ENCODE peak calls at places on chromosomes 16 and 17, in nine cellular contexts. Q, C, B, N, J, H, W, D and L are unnamed samples.

GRCh38 chr16:50102046-50102756 is 36.4 kb downstream of the HEATR3 start:
- DNase-seq in H (no peak), C (peak), J (no peak), Q (no peak), N (peak), W (no peak), B (no peak), D (peak), L (peak)

GRCh38 chr16:30805056-30805369 is 18.0 kb upstream of the ZNF629 start:
- DNase-seq in B (no peak), H (no peak), Q (no peak), C (no peak), W (peak), J (no peak), D (no peak), N (no peak), L (no peak)

GRCh38 chr17:82370471-82371332 is 863 bp upstream of the UTS2R start:
- DNase-seq in W (no peak), J (no peak), C (no peak), N (peak), D (no peak), B (no peak), H (no peak), Q (no peak), L (peak)

GRCh38 chr16:27174798-27175197 is 28.5 kb upstream of the KDM8 start:
- DNase-seq in C (no peak), H (no peak), D (peak), B (no peak), W (no peak), J (no peak), Q (no peak), N (peak), L (no peak)

GRCh38 chr17:36485027-36485426 is 1.5 kb upstream of the ZNHIT3 start:
- DNase-seq in H (no peak), N (no peak), W (no peak), C (no peak), B (no peak), Q (no peak), D (no peak), J (no peak), L (no peak)

GRCh38 chr17:30808785-30809286 is 15.7 kb downstream of the CRLF3 start:
- DNase-seq in N (peak), B (no peak), J (no peak), C (no peak), H (no peak), D (no peak), W (no peak), Q (no peak), L (peak)

GRCh38 chr17:82939213-82940030 is 99.6 kb upstream of the ZNF750 start:
- DNase-seq in Q (no peak), D (no peak), B (peak), H (no peak), J (no peak), C (no peak), N (no peak), W (no peak), L (no peak)

GRCh38 chr17:70906808-70907207 is 737.5 kb downstream of the KCNJ2 start:
- DNase-seq in B (no peak), N (peak), J (no peak), W (no peak), H (no peak), C (no peak), D (peak), Q (no peak), L (no peak)

GRCh38 chr17:35788504-35788998 is 6.9 kb downstream of the MMP28 start:
- DNase-seq in B (no peak), N (peak), D (peak), C (no peak), W (no peak), H (no peak), Q (no peak), J (no peak), L (no peak)

GRCh38 chr17:36133629-36134259 is 30.1 kb downstream of the CCL4 start:
- DNase-seq in B (peak), C (no peak), N (peak), J (no peak), Q (no peak), W (no peak), H (no peak), D (peak), L (no peak)

GRCh38 chr17:34314279-34314678 is 5.0 kb upstream of the CCL8 start:
- DNase-seq in B (peak), W (no peak), J (no peak), Q (no peak), N (peak), H (peak), C (no peak), D (peak), L (no peak)

GRCh38 chr17:18043491-18043890 is 4.3 kb downstream of the GID4 start:
- DNase-seq in J (no peak), B (no peak), C (no peak), W (no peak), D (peak), Q (no peak), N (peak), H (no peak), L (no peak)

GRCh38 chr17:81045590-81046095 is 10.7 kb downstream of the BAIAP2 start:
- DNase-seq in C (no peak), N (no peak), W (no peak), D (no peak), H (no peak), B (no peak), J (no peak), Q (no peak), L (no peak)

GRCh38 chr17:31586946-31587345 is 195.5 kb downstream of the RAB11FIP4 start:
- DNase-seq in H (no peak), J (no peak), C (no peak), N (no peak), D (peak), W (no peak), Q (no peak), B (no peak), L (no peak)

GRCh38 chr17:14739656-14740431 is 439.0 kb downstream of the HS3ST3B1 start:
- DNase-seq in C (no peak), H (no peak), D (no peak), W (no peak), Q (no peak), N (no peak), J (no peak), B (no peak), L (no peak)

DNA sequence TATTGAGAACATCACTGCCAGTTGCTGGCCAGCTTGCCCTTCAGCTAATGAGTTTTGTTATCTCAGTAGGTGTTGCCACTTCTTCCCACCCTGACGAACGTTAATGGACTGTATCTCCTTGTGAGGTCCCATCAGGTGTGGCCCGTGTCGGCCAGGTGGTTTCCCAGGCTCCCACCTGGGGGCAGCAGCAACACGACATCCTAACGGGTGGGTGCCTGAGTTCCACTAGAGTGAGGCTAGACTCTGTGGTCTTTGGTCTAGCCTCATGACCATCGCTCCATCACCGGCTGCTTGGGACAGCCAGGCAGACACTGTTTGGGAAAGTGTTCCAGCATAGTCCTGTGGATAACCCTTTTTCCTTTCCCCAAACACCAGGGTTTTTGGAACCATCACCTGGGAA is 45.6 kb upstream of the LCMT1 start:
- DNase-seq in W (no peak), H (no peak), J (no peak), B (no peak), C (no peak), N (no peak), Q (no peak), D (no peak), L (peak)
- TF ChIP-seq CTCF in W (no peak), H (no peak), J (no peak), B (no peak), C (no peak), N (no peak), Q (no peak), D (no peak), L (peak)

GRCh38 chr17:76262732-76263344 is 2.3 kb upstream of the UBALD2 start:
- DNase-seq in H (no peak), D (no peak), B (no peak), N (no peak), Q (peak), J (no peak), C (no peak), W (no peak), L (peak)

GRCh38 chr17:76265624-76266243 is 586 bp downstream of the UBALD2 start:
- DNase-seq in J (peak), H (no peak), B (no peak), W (peak), Q (peak), N (peak), C (no peak), D (peak), L (no peak)

GRCh38 chr17:76264755-76265623 is at the start of gene UBALD2:
- DNase-seq in B (peak), C (peak), H (peak), D (peak), W (peak), Q (peak), J (peak), N (peak), L (peak)

GRCh38 chr17:76263896-76264295 is 1.3 kb upstream of the UBALD2 start:
- DNase-seq in N (no peak), W (no peak), D (no peak), B (no peak), H (no peak), C (no peak), Q (no peak), J (no peak), L (no peak)

DNA sequence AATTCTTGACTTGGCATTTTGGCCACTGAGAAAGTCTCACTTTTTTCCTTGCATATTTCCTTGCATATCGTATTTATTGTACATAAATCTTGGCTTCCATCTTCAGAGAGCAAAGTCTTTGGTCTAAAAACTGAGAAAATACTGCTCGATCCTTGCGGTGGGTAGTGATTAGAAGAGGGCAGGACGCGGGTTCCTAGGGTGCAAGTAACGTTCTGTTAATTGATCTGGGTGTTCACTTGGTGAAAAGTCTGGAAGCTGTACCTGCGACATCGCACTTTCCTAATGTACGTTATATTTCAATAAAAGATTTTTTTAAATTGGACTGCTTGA is 758 bp upstream of the UBALD2 start:
- DNase-seq in Q (no peak), J (no peak), H (no peak), C (no peak), B (no peak), D (no peak), W (no peak), N (no peak), L (no peak)
- TF ChIP-seq CTCF in Q (no peak), J (no peak), H (no peak), C (no peak), B (no peak), D (no peak), W (no peak), N (no peak), L (no peak)

DNA sequence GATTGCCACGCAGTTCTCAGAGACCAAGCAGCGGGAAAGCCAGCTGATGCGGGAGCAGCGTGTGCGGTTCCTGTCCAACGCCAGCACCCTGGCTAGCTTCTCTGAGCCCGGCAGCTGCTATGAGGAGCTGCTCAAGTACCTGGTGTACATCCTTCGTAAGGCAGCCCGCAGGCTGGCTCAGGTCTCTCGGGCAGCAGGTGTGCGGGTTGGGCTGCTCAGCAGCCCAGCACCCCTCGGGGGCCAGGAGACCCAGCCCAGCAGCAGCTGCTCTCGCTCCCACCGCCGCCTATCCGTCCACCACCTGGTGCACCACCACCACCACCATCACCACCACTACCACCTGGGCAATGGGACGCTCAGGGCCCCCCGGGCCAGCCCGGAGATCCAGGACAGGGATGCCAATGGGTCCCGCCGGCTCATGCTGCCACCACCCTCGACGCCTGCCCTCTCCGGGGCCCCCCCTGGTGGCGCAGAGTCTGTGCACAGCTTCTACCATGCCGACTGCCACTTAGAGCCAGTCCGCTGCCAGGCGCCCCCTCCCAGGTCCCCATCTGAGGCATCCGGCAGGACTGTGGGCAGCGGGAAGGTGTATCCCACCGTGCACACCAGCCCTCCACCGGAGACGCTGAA is 15.2 kb downstream of the CACNA1G start:
- DNase-seq in Q (peak), W (no peak), H (no peak), J (no peak), D (no peak), C (no peak), B (no peak), N (no peak), L (no peak)
- TF ChIP-seq CTCF in Q (peak), W (no peak), H (no peak), J (no peak), D (no peak), C (no peak), B (no peak), N (no peak), L (no peak)

DNA sequence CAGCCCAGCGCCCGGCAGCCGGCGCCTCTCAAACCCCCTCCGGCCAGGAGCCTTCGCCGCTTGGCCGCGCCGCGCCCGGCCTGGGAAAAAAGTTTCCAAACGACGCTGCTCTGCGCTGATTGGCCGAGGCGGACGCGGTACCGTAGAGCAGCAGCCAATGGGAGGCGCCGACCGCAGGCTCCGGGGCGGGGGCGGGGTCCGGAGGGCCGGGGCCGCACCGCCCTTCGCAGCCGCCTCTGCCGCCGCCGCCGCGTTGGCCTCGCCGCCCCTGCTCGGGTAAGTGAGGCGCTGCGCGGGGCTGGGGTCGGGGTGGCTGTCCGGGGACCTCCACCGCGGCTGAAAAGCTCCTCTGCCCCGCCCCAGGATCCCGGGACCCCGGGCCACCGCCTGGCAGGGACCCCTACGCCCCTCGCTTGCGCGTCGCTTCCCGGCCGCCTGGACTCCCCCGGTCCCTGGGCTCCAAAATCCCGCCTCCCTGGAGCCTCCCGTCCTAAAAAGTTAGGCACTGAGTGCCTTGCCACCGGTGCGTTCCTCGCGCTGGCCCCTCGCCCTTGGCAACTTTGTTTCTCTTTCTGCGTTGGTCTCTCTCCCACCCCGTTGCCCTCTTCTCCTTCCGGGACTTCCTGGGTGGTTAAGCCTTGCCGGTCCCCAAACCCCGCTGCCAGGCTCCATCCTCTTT is at the start of gene NDE1:
- DNase-seq in D (peak), H (peak), Q (peak), B (peak), J (peak), N (peak), W (peak), C (peak), L (peak)
- TF ChIP-seq CTCF in D (no peak), H (no peak), Q (no peak), B (no peak), J (no peak), N (no peak), W (no peak), C (no peak), L (no peak)

GRCh38 chr17:44359001-44359400 is 4.7 kb downstream of the FAM171A2 start:
- DNase-seq in C (no peak), B (no peak), J (no peak), H (no peak), Q (no peak), D (no peak), N (no peak), W (no peak), L (no peak)
- TF ChIP-seq CTCF in C (no peak), B (no peak), J (no peak), H (no peak), Q (no peak), D (no peak), N (no peak), W (no peak), L (no peak)

GRCh38 chr17:39872700-39873099 is 4.7 kb downstream of the ZPBP2 start:
- DNase-seq in D (peak), W (no peak), B (no peak), Q (peak), C (peak), J (no peak), N (no peak), H (no peak), L (no peak)
- TF ChIP-seq CTCF in D (peak), W (peak), B (no peak), Q (no peak), C (peak), J (no peak), N (no peak), H (no peak), L (no peak)

GRCh38 chr17:78992542-78993212 is 13.0 kb upstream of the LGALS3BP start:
- DNase-seq in J (no peak), D (no peak), W (no peak), Q (no peak), N (no peak), B (no peak), H (no peak), C (no peak), L (peak)
- TF ChIP-seq CTCF in J (no peak), D (no peak), W (no peak), Q (no peak), N (no peak), B (no peak), H (no peak), C (no peak), L (no peak)

GRCh38 chr17:13353590-13353989 is 248.1 kb downstream of the HS3ST3A1 start:
- DNase-seq in C (no peak), D (peak), W (no peak), H (no peak), B (no peak), Q (no peak), J (no peak), N (no peak), L (no peak)
- TF ChIP-seq CTCF in C (no peak), D (no peak), W (no peak), H (no peak), B (no peak), Q (no peak), J (no peak), N (peak), L (no peak)

GRCh38 chr16:80527297-80527696 is 13.5 kb upstream of the DYNLRB2 start:
- DNase-seq in B (peak), D (peak), J (peak), W (peak), N (peak), H (no peak), C (no peak), Q (peak), L (peak)
- TF ChIP-seq CTCF in B (peak), D (peak), J (peak), W (peak), N (peak), H (peak), C (peak), Q (no peak), L (peak)